ENCODE peak calls at places on chromosomes 13 and 19, in five cellular contexts. F is fibroblast of lung, S is SJSA1, G is aorta, K is tibial nerve. W is an unnamed sample. For H3K4me1, the result is how much of the 10 kb centered on the place peaks cover.

GRCh38 chr13:49681837-49682236 is 9.4 kb downstream of the EBPL start:
- DNase-seq in K (no peak), F (peak), S (no peak), G (no peak), W (peak)

GRCh38 chr19:58581227-58582141 is 8.3 kb upstream of the MZF1 start:
- DNase-seq in G (peak), S (peak), F (peak), K (peak), W (peak)

GRCh38 chr13:74316531-74316930 is 182.3 kb upstream of the KLF12 start:
- DNase-seq in F (peak), S (no peak), K (no peak), G (no peak), W (no peak)

GRCh38 chr13:105047676-105048295 is 1487.7 kb downstream of the EFNB2 start:
- DNase-seq in S (no peak), F (peak), K (no peak), G (no peak), W (no peak)

GRCh38 chr19:22332924-22333323 is 46.7 kb downstream of the ZNF729 start:
- DNase-seq in K (no peak), S (no peak), F (peak), G (no peak), W (peak)

GRCh38 chr13:77267362-77267761 is 59.5 kb downstream of the MYCBP2 start:
- DNase-seq in G (no peak), F (no peak), K (no peak), S (no peak), W (no peak)

GRCh38 chr13:89496478-89496877 is 1825.3 kb downstream of the SLITRK5 start:
- DNase-seq in K (no peak), S (no peak), G (no peak), F (peak), W (no peak)

GRCh38 chr13:23323946-23324709 is 109.4 kb downstream of the SACS start:
- DNase-seq in S (no peak), K (no peak), G (no peak), F (peak), W (no peak)

GRCh38 chr19:34051255-34051654 is 121.0 kb upstream of the LSM14A start:
- DNase-seq in K (no peak), F (no peak), G (no peak), S (no peak), W (no peak)

GRCh38 chr19:10625003-10625761 is at the start of gene SLC44A2:
- DNase-seq in G (peak), K (peak), S (peak), F (peak), W (peak)

GRCh38 chr13:99657848-99658265 is 156.6 kb downstream of the TM9SF2 start:
- DNase-seq in G (peak), F (peak), K (no peak), S (peak), W (no peak)

GRCh38 chr19:4059493-4059880 is 7.2 kb downstream of the ZBTB7A start:
- DNase-seq in K (no peak), F (no peak), G (no peak), S (no peak), W (no peak)

GRCh38 chr19:39360599-39360998 is 18.4 kb downstream of the SAMD4B start:
- DNase-seq in K (no peak), S (no peak), F (no peak), G (no peak), W (no peak)

GRCh38 chr13:77300176-77301141 is 26.4 kb downstream of the MYCBP2 start:
- DNase-seq in S (no peak), K (no peak), F (peak), G (no peak), W (peak)

DNA sequence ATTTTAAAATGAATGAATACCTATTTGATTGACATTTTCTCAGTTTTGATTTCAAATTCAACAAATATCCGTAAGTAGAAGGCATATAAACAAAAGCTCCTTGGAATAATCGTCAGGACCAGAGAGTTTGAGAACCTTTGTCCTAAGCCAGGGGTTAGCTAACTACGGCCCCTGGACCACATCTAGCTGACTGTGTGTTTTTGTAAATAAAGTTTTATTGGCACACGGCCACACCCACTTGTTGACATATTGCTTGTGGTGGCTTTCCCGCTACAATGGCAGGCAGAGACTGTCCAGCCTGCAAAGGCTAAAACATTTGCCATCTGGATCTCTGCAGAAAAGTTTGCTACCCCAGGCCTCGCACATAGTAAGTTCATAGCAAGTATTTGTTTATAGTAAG is 83.4 kb downstream of the GNG7 start:
- DNase-seq in S (no peak), K (no peak), G (peak), F (no peak), W (no peak)
- H3K4me1 ChIP-seq in S (under half), K (under half), G (under half), F (under half), W (under half)

GRCh38 chr13:44575741-44576395 is at the start of gene TSC22D1:
- DNase-seq in S (peak), K (peak), F (peak), G (peak), W (peak)

GRCh38 chr13:44575035-44575434 is 1.1 kb downstream of the TSC22D1 start:
- DNase-seq in G (no peak), F (no peak), S (no peak), K (no peak), W (no peak)

GRCh38 chr13:44573071-44573470 is 3.1 kb downstream of the TSC22D1 start:
- DNase-seq in K (no peak), S (no peak), F (peak), G (no peak), W (no peak)

GRCh38 chr13:44574466-44574855 is 1.7 kb downstream of the TSC22D1 start:
- DNase-seq in G (no peak), F (no peak), K (no peak), S (no peak), W (no peak)

DNA sequence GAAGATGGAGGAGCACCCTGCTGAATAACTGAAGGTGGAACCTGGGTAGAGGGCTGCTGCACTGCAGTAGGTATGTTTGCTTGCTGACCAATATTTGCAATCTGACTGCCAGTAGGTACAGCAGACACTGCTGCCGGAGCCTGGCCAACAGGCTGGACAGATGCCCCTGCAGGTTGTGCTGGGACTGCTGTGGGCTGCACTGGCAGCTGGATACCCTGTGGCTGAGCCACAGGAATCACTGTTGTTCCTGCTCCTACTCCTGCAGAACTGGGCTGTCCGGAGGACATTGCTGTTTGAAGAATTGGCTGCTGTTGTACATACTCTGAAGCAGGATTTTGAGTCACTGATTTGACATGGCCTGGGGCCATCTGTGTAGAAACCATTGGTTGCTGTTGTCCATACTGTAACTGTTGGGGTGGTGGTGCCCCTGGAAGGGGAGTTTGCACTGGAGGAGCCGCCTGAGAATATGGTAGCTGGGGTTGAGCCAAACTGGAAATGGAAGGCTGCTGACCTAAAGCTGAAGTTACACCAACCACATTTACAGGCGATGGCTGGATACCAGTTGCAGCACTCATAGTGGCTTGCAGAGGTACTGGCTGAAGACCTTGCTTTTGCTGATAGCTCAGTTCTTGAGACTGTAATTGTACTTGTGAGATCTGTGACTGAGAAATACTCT is 2.2 kb downstream of the TSC22D1 start:
- DNase-seq in K (no peak), G (no peak), S (no peak), F (peak), W (no peak)
- H3K4me1 ChIP-seq in K (half or more), G (under half), S (under half), F (under half), W (under half)

GRCh38 chr19:13011653-13012389 is 16.5 kb downstream of the NFIX start:
- DNase-seq in G (no peak), S (no peak), F (no peak), K (no peak), W (no peak)
- H3K4me1 ChIP-seq in G (under half), S (under half), F (under half), K (half or more), W (under half)

GRCh38 chr19:17953869-17954268 is 13.0 kb upstream of the KCNN1 start:
- DNase-seq in S (no peak), G (no peak), F (no peak), K (no peak), W (no peak)

GRCh38 chr19:17952041-17952976 is 14.6 kb upstream of the KCNN1 start:
- DNase-seq in S (no peak), F (no peak), K (no peak), G (no peak), W (no peak)

GRCh38 chr19:17954401-17954800 is 12.5 kb upstream of the KCNN1 start:
- DNase-seq in G (no peak), S (no peak), F (no peak), K (no peak), W (no peak)

GRCh38 chr19:17951151-17952040 is 15.5 kb upstream of the KCNN1 start:
- DNase-seq in G (no peak), K (no peak), S (no peak), F (no peak), W (no peak)

DNA sequence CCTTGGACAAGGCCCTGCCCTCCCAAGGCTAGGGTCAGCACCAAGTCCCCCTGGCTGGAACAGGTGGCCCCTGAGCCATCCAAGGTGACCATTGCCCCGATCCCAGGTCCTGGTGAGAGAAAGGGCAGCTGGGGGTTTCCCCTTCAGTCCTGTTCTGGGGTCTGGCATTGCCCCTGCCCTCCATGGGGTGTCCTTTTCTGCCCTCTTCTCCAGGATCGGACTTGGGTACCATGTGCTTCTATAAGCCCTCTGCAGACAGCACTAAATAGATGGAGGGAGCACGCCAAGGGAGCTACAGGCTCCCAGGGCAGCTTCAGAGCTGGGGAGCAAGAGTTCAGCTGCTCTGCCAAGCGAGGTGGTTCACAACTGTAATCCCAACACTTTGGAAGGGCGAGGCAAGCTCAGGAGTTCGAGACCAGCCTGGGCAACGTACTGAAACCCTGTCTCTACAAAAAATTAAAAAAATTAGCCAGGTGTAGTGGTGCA is 13.5 kb upstream of the KCNN1 start:
- DNase-seq in G (no peak), F (no peak), K (no peak), S (no peak), W (no peak)
- H3K4me1 ChIP-seq in G (under half), F (under half), K (under half), S (under half), W (under half)

DNA sequence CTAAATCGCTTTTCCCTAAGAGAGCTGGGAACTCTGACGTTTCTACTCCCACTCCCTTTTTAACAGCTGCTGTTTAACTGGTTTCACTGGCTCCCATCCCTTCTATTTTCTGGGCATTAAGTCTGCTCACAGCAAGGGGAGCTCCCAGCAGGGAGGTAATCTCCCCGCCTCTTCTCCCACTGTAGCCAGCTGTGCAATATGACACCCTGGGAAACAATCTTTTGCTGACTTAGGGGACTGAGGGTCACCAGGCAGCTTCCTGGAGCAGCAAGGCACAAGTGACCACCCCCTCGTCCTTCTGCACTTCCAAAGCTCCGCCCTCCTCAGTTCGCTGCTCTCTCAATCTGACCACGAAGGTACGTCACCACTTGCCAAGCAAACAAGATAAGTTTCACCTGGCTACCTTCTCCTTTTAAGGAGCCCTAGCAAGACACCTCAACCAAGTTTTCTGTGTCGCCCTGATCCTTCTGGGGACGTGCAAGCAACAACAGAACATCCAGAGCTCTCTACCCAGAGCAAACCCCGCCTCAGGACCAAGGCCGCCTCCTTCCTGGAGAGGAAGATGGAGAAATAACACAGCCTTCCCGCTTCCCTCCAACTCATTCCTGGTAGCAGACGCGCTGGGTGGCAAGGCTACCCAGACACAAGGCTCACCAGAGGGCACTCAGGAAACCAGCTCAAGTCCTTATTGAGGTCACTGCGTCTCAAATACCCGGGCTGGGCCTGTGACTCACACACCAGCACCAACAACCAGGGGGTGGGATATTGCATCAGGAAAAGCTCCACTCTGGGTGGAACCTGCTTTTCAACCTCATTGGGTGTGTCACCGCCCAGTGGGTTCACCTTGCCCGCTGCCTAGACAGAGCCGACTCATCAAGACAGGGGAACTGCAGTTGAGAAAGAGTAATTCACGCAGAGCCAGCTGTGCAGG is 92.4 kb downstream of the STK24 start:
- DNase-seq in F (peak), S (peak), G (peak), K (no peak), W (peak)
- H3K4me1 ChIP-seq in F (under half), S (half or more), G (under half), K (half or more), W (under half)

GRCh38 chr19:43739419-43739818 is 15.3 kb downstream of the SMG9 start:
- DNase-seq in G (no peak), S (no peak), K (no peak), F (no peak), W (no peak)

GRCh38 chr19:43741075-43741840 is 13.5 kb downstream of the SMG9 start:
- DNase-seq in K (no peak), S (no peak), G (no peak), F (no peak), W (no peak)

GRCh38 chr19:43739836-43740235 is 14.9 kb downstream of the SMG9 start:
- DNase-seq in K (no peak), G (no peak), F (no peak), S (no peak), W (peak)

GRCh38 chr19:43735957-43736356 is 18.8 kb downstream of the SMG9 start:
- DNase-seq in S (no peak), K (no peak), F (peak), G (no peak), W (no peak)

DNA sequence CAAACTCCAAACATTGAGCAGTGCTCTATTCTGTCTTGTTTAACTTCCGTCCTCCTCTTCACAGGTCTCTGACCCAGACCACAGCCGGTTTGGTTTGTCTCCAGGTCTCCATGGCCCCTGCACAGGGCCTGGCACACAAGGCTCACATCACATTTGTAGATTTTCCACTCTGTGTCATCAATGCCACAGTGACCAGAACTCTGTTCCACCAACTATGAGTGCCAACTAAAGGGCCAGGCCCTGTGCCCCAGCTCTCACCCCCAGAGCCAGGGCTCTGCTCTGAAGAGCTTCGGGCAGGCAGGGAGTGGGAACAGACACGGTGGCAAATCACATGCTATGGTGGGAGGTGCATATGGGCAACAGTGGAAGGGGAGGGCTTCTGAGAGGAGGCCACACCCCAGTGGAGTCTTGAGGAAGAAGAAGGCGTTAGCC is 16.0 kb downstream of the SMG9 start:
- DNase-seq in S (no peak), F (peak), G (no peak), K (no peak), W (no peak)
- H3K4me1 ChIP-seq in S (under half), F (under half), G (under half), K (under half), W (under half)

GRCh38 chr19:50427997-50428425 is 4.7 kb upstream of the MYBPC2 start:
- DNase-seq in S (no peak), F (peak), G (peak), K (peak), W (peak)

GRCh38 chr19:50430888-50431342 is 1.8 kb upstream of the MYBPC2 start:
- DNase-seq in G (no peak), F (no peak), K (no peak), S (no peak), W (no peak)

GRCh38 chr19:50427318-50427925 is 5.3 kb upstream of the MYBPC2 start:
- DNase-seq in F (no peak), K (no peak), G (no peak), S (no peak), W (no peak)

GRCh38 chr19:50431343-50432220 is 1.1 kb upstream of the MYBPC2 start:
- DNase-seq in F (peak), G (peak), S (peak), K (peak), W (peak)

DNA sequence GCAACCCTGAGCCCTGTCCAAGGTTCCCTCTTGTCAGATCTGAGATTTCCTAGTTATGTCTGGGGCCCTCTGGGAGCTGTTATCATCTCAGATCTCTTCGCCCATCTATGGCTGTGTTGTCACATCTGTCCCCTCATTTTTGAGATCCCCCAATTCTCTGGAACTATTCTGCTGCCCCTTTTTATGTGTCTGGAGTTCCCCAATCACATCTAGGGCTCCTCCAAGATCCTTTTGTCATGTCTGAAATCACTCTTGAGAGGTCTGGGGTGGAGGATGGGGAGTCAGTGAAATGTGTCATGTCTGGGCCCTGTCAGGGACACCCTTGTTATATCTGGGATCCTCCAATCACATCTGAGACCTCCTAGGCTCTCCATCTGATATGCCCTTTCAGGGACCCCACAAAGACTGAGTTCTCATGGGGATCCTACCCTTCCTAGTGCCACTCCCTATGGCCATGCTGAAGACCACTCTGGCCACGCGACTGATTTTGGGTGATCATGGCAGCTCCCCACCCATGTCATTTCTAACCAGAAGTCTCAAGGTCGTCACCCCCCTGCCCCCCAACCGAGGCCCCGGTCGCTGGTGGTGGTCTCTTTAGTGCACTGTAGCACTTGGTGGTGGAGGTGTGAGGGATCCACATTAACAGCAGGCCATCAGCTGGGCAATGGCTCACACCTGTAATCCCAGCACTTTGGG is 3.8 kb upstream of the MYBPC2 start:
- DNase-seq in S (no peak), F (no peak), K (no peak), G (no peak), W (no peak)
- H3K4me1 ChIP-seq in S (under half), F (under half), K (under half), G (under half), W (under half)

W was measured in foreskin keratinocyte.